ENCODE peak calls at places on chromosomes 13 and 19, in four cellular contexts. I is PC-3, Z is IMR-90, S is coronary artery. H is an unnamed sample.

GRCh38 chr19:41364546-41365391 is 820 bp upstream of the B9D2 start:
- DNase-seq in I (no peak), Z (peak), S (no peak), H (no peak)

GRCh38 chr19:16074488-16075365 is 1.6 kb upstream of the TPM4 start:
- DNase-seq in I (no peak), Z (no peak), S (no peak), H (no peak)

GRCh38 chr13:29165840-29166239 is 345.7 kb downstream of the MTUS2 start:
- DNase-seq in I (no peak), Z (no peak), S (no peak), H (no peak)

GRCh38 chr13:91747164-91747563 is 348.7 kb downstream of the GPC5 start:
- DNase-seq in I (no peak), Z (no peak), S (no peak), H (no peak)

GRCh38 chr19:16739546-16739945 is 19.9 kb downstream of the NWD1 start:
- DNase-seq in I (no peak), Z (no peak), S (no peak), H (no peak)

GRCh38 chr13:52738719-52739467 is 727 bp downstream of the CNMD start:
- DNase-seq in I (no peak), Z (no peak), S (no peak), H (peak)

GRCh38 chr13:29852464-29853054 is 2.1 kb upstream of the UBL3 start:
- DNase-seq in I (no peak), Z (peak), S (no peak), H (no peak)

GRCh38 chr13:97911311-97912138 is 42.0 kb upstream of the IPO5 start:
- DNase-seq in I (peak), Z (peak), S (no peak), H (no peak)

GRCh38 chr19:14166448-14166847 is 30.1 kb upstream of the ASF1B start:
- DNase-seq in I (no peak), Z (no peak), S (no peak), H (no peak)
- H3K4me3 ChIP-seq in I (no peak), Z (no peak), S (no peak), H (no peak)

GRCh38 chr19:56687036-56687435 is 15.5 kb upstream of the ZNF835 start:
- DNase-seq in I (peak), Z (no peak), S (no peak), H (no peak)

GRCh38 chr19:56692496-56692895 is 20.9 kb upstream of the ZNF835 start:
- DNase-seq in I (no peak), Z (no peak), S (no peak), H (no peak)

GRCh38 chr19:56690668-56691067 is 19.1 kb upstream of the ZNF835 start:
- DNase-seq in I (no peak), Z (no peak), S (no peak), H (no peak)

DNA sequence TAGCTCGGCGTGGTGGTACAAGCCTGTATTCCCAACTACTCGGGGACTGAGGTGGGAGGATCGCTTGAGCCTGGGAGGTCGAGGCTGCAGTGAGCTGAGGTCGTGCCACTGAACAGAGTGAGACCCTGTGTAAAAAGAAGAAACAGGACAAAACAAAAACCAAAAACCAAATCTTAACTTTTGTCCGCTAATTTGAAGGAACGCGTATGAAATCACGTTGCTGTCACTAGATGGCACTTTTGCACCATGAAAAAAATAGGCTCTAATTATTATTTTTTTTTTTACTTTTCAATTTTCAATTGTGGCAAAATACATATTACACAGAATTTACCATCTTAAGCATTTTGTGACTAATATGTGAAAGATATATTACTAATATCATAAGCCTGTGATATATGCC is 17.6 kb upstream of the ZNF835 start:
- DNase-seq in I (peak), Z (no peak), S (no peak), H (no peak)
- TF ChIP-seq CTCF in I (peak), Z (peak), S (no peak), H (no peak)

DNA sequence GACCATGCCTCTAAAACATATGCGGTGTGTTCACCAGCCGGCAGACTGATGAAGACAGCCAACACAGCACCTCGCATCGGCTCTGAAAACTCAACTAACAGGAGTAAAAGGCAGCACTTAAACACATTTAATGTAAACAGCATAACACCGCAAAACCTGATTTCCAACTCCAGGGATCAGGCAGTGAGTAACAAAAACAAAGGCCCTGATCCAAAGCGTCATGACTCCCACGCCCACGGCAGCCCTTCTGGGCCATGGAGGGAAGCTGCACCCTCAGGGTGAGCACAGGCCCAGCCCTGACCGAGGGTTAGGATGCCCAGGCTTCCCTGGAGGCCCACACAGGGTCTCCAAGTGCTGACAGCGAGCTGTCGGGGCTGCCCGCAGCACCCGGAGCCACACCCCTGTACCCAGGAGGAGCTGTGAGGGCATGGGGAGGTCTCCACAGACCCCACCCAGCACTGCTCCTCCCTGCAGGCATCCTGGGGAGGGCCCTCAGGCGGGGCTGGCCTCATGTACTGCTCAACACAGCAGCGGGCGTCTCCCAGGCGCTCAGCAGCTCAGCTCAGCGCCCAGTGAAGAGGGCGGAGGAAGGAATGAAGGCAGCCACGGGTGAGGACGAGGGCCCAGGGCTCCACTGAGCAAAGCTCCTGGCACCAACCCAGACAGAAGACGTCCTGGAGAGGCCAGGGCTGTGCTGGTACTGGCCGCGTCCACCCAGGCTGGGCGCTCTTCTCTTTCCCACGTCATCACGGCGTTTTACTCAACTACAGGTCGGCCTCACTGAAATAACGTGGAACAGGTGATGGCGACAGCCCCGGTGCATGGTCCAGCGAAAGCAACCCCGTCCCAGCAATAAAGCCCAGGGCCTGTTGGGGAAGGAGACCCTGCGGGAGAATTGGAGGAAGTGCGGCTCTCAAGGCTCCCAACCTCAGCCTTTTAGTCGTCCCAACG is 53.6 kb downstream of the RASA3 start:
- DNase-seq in I (peak), Z (peak), S (no peak), H (no peak)
- H3K4me3 ChIP-seq in I (peak), Z (no peak), S (peak), H (no peak)

DNA sequence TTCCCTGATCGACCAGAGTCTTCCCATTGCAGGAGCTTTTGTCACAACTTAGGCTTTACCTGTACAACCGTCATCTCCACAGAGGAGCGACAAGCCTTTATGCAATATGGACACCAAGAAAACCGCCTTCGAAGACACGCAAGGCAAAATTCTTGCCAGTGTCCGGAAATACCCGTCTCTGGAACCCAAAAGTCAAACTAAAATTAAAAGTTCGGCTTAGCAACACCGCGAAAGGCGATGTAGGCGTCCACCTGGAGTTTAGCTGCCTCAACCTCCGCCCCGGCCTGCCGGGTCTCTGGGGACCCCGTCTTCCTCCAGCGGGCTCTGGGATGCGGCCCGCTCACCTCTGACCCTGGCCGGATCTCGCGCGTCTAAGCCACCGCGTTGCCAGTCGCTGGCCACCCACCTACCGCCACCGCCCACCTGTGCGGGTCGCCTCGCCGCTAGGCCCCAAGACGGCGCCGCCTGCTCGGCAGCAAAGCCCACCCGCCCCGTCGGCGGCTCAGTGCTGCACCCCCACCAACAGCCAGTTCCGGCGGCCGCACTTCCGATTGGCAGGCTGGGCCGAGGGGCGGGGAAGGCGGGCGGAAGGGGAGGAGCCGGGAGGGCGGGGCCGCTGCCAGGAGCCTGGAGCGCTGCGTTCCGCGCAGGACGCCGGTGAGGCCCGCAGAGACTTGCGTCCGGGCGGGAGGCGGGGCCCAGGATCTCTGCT is at the start of gene SUPT20H:
- DNase-seq in I (peak), Z (peak), S (peak), H (peak)
- TF ChIP-seq CTCF in I (no peak), Z (no peak), S (no peak), H (no peak)

DNA sequence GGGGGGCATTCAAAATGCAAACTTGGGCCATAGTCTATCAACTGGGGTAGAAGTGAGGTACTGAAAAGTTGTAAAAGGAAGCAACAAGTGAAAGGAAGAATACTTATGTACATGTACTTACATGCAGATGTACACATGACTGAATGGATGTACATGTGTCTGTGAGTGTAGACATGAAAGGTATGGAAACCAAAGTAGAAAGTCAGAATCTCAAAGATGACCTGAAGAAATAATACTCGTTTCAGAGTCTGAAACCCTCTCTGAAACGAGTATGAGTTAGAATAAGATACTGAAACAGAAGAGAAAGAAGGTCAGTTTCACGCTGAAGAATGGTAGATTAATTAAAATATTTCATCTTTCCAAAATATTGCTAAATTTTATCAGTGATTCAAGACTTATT is 13.9 kb downstream of the DZIP1 start:
- DNase-seq in I (no peak), Z (no peak), S (no peak), H (no peak)
- H3K4me3 ChIP-seq in I (no peak), Z (no peak), S (no peak), H (no peak)

GRCh38 chr13:101614491-101614890 is 162.0 kb downstream of the ITGBL1 start:
- DNase-seq in I (no peak), Z (no peak), S (no peak), H (no peak)

GRCh38 chr13:101612736-101613135 is 160.3 kb downstream of the ITGBL1 start:
- DNase-seq in I (no peak), Z (no peak), S (no peak), H (no peak)

DNA sequence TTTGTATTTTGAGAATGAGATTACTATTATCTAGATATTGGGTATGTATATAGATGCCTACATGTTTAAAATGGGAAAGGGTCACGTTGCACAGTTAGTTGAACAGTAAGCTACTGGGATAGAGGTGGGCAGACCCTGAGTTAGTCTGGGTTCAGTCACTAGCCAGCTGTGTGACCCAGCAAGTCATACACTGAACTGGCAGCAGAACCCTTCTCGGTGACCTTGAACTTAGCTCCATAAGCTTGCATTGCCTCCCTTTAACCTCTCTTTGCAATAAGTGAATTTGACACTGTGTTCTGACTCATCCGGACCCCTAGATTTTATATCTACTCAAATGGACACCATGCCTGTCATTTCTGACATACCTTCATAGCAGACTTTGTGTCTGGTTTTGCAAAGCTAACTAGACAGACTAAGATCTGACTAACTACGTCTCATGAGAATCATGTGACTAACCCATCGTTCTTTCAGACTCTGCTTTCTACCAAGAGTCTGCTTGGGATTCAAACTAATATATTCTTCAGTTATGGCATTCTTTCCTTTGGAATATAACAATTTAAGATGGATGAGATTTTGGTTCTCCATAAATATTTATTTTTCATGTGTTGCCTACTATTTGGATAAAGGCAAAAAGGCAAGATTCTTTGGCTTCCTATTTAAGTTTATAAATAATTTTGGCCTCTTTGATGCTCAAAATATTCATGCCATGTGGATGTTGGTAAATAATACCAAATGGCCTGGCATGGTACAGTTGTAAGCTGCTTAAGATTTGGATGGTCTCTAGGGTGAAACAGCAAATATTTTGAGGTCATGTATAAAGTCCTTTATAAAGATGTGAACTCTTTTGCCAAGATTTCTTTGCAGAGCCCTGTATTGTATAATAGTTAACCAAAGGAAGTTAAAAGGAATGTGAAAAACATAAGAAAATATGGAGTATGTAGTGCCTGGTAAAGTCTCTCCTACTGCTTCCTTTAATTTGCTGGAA is 159.3 kb downstream of the ITGBL1 start:
- DNase-seq in I (no peak), Z (peak), S (no peak), H (no peak)
- TF ChIP-seq CTCF in I (no peak), Z (no peak), S (no peak), H (no peak)

H was measured in GM06990.